ENCODE peak calls at places on chromosomes 5 and 9, in seven cellular contexts. Z is kidney, H is tibial nerve, Q is Peyer's patch, R is SK-N-SH, N is astrocyte, Y is A549. E is an unnamed sample.

GRCh38 chr5:172795401-172795977 is 24.5 kb upstream of the DUSP1 start:
- DNase-seq in Z (peak), H (peak), Q (peak), R (no peak), N (peak), Y (peak), E (no peak)

GRCh38 chr5:115685966-115686691 is 60.3 kb upstream of the TMED7 start:
- DNase-seq in Z (no peak), H (peak), Q (no peak), R (peak), N (peak), Y (no peak), E (no peak)

GRCh38 chr9:75086443-75087278 is 1.3 kb downstream of the NMRK1 start:
- DNase-seq in Z (no peak), H (no peak), Q (peak), R (no peak), N (no peak), Y (no peak), E (no peak)

GRCh38 chr5:96876292-96876850 is at the start of gene ERAP2:
- DNase-seq in Z (no peak), H (no peak), Q (no peak), R (no peak), N (peak), Y (peak), E (no peak)

GRCh38 chr5:58405175-58405574 is 54.7 kb downstream of the PLK2 start:
- DNase-seq in Z (no peak), H (no peak), Q (no peak), R (no peak), N (no peak), Y (no peak), E (no peak)

GRCh38 chr5:57816108-57816507 is 333.5 kb upstream of the ACTBL2 start:
- DNase-seq in Z (no peak), H (no peak), Q (no peak), R (no peak), N (peak), Y (peak), E (no peak)

GRCh38 chr9:132943677-132944293 is 631 bp downstream of the TSC1 start:
- DNase-seq in Z (no peak), H (no peak), Q (no peak), R (no peak), N (no peak), Y (no peak), E (no peak)

GRCh38 chr9:7097785-7098420 is 340.1 kb downstream of the KDM4C start:
- DNase-seq in Z (no peak), H (no peak), Q (no peak), R (no peak), N (peak), Y (no peak), E (no peak)

GRCh38 chr5:42822558-42822957 is 10.9 kb upstream of the SELENOP start:
- DNase-seq in Z (no peak), H (no peak), Q (no peak), R (no peak), N (no peak), Y (no peak), E (no peak)

GRCh38 chr5:11289733-11290132 is 528.7 kb upstream of the DAP start:
- DNase-seq in Z (no peak), H (no peak), Q (no peak), R (no peak), N (no peak), Y (no peak), E (no peak)

GRCh38 chr5:179304871-179305270 is 40.4 kb downstream of the ADAMTS2 start:
- DNase-seq in Z (no peak), H (no peak), Q (no peak), R (no peak), N (no peak), Y (no peak), E (no peak)
- H3K27ac ChIP-seq in Z (no peak), H (no peak), Q (no peak), R (no peak), N (peak), Y (no peak), E (no peak)

GRCh38 chr5:105168806-105169205 is 1606.2 kb upstream of the NUDT12 start:
- DNase-seq in Z (no peak), H (no peak), Q (no peak), R (no peak), N (no peak), Y (no peak), E (no peak)

GRCh38 chr5:105172918-105173317 is 1610.3 kb upstream of the NUDT12 start:
- DNase-seq in Z (no peak), H (no peak), Q (no peak), R (no peak), N (no peak), Y (no peak), E (no peak)

GRCh38 chr5:105163547-105163946 is 1601.0 kb upstream of the NUDT12 start:
- DNase-seq in Z (no peak), H (no peak), Q (no peak), R (no peak), N (no peak), Y (no peak), E (no peak)

DNA sequence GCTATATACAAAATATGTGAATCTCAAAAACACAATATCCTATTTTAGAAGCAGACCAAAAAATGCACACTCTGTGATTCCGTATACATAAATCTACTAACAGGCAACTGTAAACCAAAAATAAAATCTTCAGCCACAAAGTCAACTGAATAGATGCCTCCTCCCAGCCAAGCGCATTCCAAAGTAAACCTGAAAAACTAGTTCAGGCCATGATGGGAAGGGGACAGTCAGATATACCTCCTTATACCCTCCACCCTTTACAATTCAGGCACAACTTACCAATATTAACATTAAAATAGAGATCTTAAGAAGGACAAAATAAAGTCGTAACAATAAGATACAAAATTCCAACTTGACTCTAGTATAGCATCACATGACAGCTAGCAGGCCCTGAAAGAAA is 1604.5 kb upstream of the NUDT12 start:
- DNase-seq in Z (no peak), H (no peak), Q (no peak), R (no peak), N (no peak), Y (no peak), E (no peak)
- TF ChIP-seq CTCF in Z (no peak), H (no peak), Q (no peak), R (no peak), N (no peak), Y (no peak), E (no peak)

GRCh38 chr9:35114921-35115341 is 731 bp downstream of the ATOSB start:
- DNase-seq in Z (peak), H (peak), Q (peak), R (peak), N (peak), Y (peak), E (no peak)

GRCh38 chr9:35116539-35116897 is 856 bp upstream of the ATOSB start:
- DNase-seq in Z (no peak), H (no peak), Q (no peak), R (no peak), N (no peak), Y (no peak), E (no peak)

GRCh38 chr9:35114113-35114847 is 1.4 kb downstream of the ATOSB start:
- DNase-seq in Z (peak), H (peak), Q (peak), R (peak), N (peak), Y (peak), E (peak)

GRCh38 chr9:35115680-35116538 is at the start of gene ATOSB:
- DNase-seq in Z (peak), H (peak), Q (peak), R (peak), N (peak), Y (peak), E (peak)

DNA sequence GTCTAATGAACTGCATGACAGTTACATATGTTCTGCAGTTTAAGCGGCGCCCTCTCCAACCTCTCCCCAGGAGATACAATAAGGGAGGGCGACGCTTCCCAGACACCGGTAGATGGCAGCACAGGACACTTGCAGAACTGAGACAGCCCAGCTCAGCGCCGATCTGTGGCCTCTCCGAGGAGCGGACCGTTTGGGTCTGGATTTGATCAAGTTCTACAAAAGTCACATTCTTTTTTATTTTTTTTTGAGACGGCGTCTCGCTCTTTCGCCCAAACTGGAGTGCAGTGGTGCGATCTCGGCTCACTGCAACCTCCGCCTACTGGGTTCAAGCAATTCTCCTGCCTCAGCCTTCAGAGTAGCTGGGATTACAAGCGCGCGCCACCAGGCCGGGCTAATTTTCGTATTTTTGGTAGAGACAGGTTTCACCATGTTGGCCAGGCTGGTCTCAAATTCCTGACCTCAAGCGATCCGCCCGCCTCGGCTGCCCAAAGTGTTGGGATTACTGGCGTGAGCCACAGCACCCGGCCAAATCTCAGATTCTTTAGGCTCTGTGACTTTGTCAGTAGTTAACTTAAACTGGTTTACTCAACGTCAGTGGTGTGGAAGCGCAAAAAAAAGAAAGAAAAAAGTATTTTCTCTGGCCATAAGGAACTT is 1.4 kb upstream of the ATOSB start:
- DNase-seq in Z (peak), H (peak), Q (peak), R (peak), N (peak), Y (peak), E (peak)
- H3K27ac ChIP-seq in Z (peak), H (peak), Q (peak), R (no peak), N (no peak), Y (peak), E (peak)

GRCh38 chr5:137201876-137202275 is 297.2 kb downstream of the SPOCK1 start:
- DNase-seq in Z (no peak), H (peak), Q (no peak), R (no peak), N (peak), Y (peak), E (no peak)

GRCh38 chr5:137203011-137203632 is 296.0 kb downstream of the SPOCK1 start:
- DNase-seq in Z (no peak), H (no peak), Q (no peak), R (no peak), N (no peak), Y (no peak), E (no peak)

GRCh38 chr5:137200906-137201305 is 298.2 kb downstream of the SPOCK1 start:
- DNase-seq in Z (no peak), H (no peak), Q (no peak), R (no peak), N (no peak), Y (no peak), E (no peak)

GRCh38 chr5:137199201-137199600 is 299.9 kb downstream of the SPOCK1 start:
- DNase-seq in Z (no peak), H (no peak), Q (no peak), R (no peak), N (peak), Y (no peak), E (no peak)

DNA sequence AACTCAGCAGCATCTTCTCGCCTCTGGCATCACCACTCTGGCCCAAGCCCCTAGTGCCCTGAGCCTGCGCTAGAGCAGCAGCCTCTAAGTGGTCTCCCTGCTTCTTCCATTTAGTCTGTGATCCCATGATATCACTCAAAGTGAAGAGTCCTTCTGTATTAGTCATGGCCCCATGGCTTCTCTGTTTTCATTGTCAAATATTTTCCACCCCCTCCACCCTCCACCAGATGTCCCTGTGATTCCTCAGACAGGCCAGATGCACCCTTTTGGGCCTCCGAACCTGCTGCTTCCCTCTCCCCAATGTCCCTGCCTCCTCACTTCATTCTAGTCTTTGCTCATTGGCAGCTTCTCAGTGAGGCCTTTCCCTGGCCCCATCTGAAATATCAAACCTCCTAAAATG is 299.2 kb downstream of the SPOCK1 start:
- DNase-seq in Z (no peak), H (no peak), Q (no peak), R (no peak), N (peak), Y (peak), E (no peak)
- TF ChIP-seq CTCF in Z (no peak), H (no peak), Q (no peak), R (peak), N (no peak), Y (peak), E (no peak)

GRCh38 chr9:113187935-113188595 is 33.0 kb downstream of the FKBP15 start:
- DNase-seq in Z (peak), H (peak), Q (no peak), R (no peak), N (peak), Y (peak), E (no peak)
- H3K27ac ChIP-seq in Z (peak), H (peak), Q (no peak), R (no peak), N (peak), Y (peak), E (no peak)

E was measured in CD8-positive, alpha-beta T cell.